ENCODE peak calls at places on chromosomes 1 and 21, in nine cellular contexts. D, Z, P, M, G, O, N, B and H are unnamed samples.

GRCh38 chr1:6483010-6483760 is 8.3 kb downstream of the PLEKHG5 start:
- DNase-seq in M (no peak), G (no peak), B (no peak), N (no peak), Z (no peak), P (peak; percentile 93), O (no peak), D (no peak), H (no peak)

GRCh38 chr1:68375919-68376318 is 73.8 kb downstream of the RPE65 start:
- DNase-seq in P (no peak), N (no peak), G (no peak), D (no peak), M (no peak), O (no peak), B (no peak), Z (no peak), H (no peak)

GRCh38 chr1:7389201-7389785 is 381.8 kb upstream of the VAMP3 start:
- DNase-seq in O (no peak), D (no peak), P (no peak), N (peak; percentile 16), M (no peak), B (peak; percentile 59), G (no peak), Z (no peak), H (no peak)

GRCh38 chr1:3473381-3473844 is 18.9 kb downstream of the ARHGEF16 start:
- DNase-seq in B (no peak), P (no peak), M (no peak), Z (peak; percentile 74), O (no peak), N (peak; percentile 93), G (no peak), D (no peak), H (peak; percentile 63)

GRCh38 chr1:168405931-168406330 is 125.3 kb downstream of the TBX19 start:
- DNase-seq in Z (no peak), N (no peak), M (no peak), G (no peak), P (no peak), B (no peak), O (no peak), D (no peak), H (no peak)

GRCh38 chr1:162391790-162392563 is 10.4 kb downstream of the C1orf226 start:
- DNase-seq in N (peak; percentile 51), B (no peak), M (no peak), G (no peak), D (no peak), O (no peak), Z (peak; percentile 31), P (no peak), H (peak; percentile 34)

GRCh38 chr1:904271-904950 is 19.3 kb upstream of the SAMD11 start:
- DNase-seq in Z (peak; percentile 75), G (peak; percentile 87), P (peak; percentile 92), D (peak; percentile 85), M (peak; percentile 70), N (peak; percentile 80), O (peak; percentile 78), B (peak; percentile 84), H (peak; percentile 77)

GRCh38 chr1:116309090-116309870 is 63.8 kb upstream of the ATP1A1 start:
- DNase-seq in Z (no peak), P (no peak), M (no peak), N (no peak), G (no peak), D (no peak), B (no peak), O (no peak), H (no peak)

GRCh38 chr1:98523256-98523655 is 138.3 kb upstream of the SNX7 start:
- DNase-seq in P (no peak), G (no peak), N (no peak), M (no peak), O (no peak), Z (no peak), B (no peak), D (no peak), H (no peak)

GRCh38 chr1:84634536-84635205 is 55.6 kb downstream of the SSX2IP start:
- DNase-seq in N (no peak), O (no peak), G (no peak), D (no peak), M (no peak), P (no peak), B (no peak), Z (no peak), H (no peak)

GRCh38 chr21:34732388-34732821 is 63.6 kb downstream of the CLIC6 start:
- DNase-seq in Z (no peak), B (no peak), G (no peak), P (no peak), O (no peak), D (no peak), M (no peak), N (peak; percentile 40), H (peak; percentile 50)

GRCh38 chr1:175822575-175822974 is 79.2 kb upstream of the TNR start:
- DNase-seq in M (no peak), B (no peak), P (no peak), G (no peak), D (no peak), O (no peak), Z (no peak), N (peak; percentile 54), H (peak; percentile 28)

GRCh38 chr21:23471877-23472276 is 2135.4 kb downstream of the MRPL39 start:
- DNase-seq in P (no peak), Z (no peak), N (no peak), G (no peak), B (no peak), D (no peak), O (no peak), M (no peak), H (no peak)

GRCh38 chr1:59664167-59664566 is 150.6 kb upstream of the HOOK1 start:
- DNase-seq in M (no peak), O (no peak), P (no peak), D (no peak), B (no peak), N (no peak), Z (no peak), G (no peak), H (no peak)

GRCh38 chr21:45931397-45931969 is 50.1 kb upstream of the COL6A1 start:
- DNase-seq in M (no peak), B (no peak), O (no peak), P (no peak), Z (no peak), G (no peak), N (no peak), D (no peak), H (no peak)

GRCh38 chr1:72015006-72015405 is 267.3 kb downstream of the NEGR1 start:
- DNase-seq in O (no peak), N (no peak), D (no peak), M (no peak), B (no peak), Z (no peak), G (no peak), P (no peak), H (no peak)

GRCh38 chr21:35051287-35051818 is 2.3 kb upstream of the RUNX1 start:
- DNase-seq in N (peak; percentile 97), D (peak; percentile 74), Z (peak; percentile 20), B (peak; percentile 86), M (peak; percentile 68), P (peak; percentile 92), O (peak; percentile 84), G (peak; percentile 82), H (no peak)

GRCh38 chr21:45383111-45383614 is 21.8 kb upstream of the COL18A1 start:
- DNase-seq in Z (no peak), D (no peak), P (peak; percentile 58), N (no peak), B (no peak), M (no peak), O (no peak), G (no peak), H (no peak)

GRCh38 chr1:172351347-172351746 is 69.1 kb upstream of the C1orf105 start:
- DNase-seq in D (no peak), G (no peak), B (no peak), P (no peak), Z (no peak), O (no peak), N (peak; percentile 70), M (no peak), H (peak; percentile 3)

GRCh38 chr1:214021321-214021720 is 33.5 kb downstream of the PROX1 start:
- DNase-seq in N (no peak), P (no peak), G (no peak), O (no peak), M (no peak), B (no peak), D (no peak), Z (no peak), H (no peak)

DNA sequence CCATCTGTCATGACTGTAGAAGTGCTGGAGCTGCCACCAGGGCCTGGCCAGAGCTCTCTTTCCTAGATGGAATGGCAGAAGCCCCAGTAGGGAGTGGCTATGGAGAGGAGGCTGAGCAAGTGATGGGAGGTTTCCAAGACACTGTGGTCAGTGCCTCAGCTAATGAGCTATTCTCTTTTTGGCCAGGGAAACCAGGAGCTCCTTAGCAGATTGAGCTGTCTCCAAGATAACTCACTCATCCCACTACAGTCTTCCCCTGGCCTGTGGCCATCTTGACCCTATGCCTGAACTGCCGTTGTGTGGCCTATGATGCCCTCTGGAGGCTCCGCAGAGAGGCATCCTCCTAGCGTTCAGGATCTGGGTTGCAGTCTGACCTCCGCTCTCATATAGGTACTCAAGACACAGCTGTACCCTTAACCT is 60.5 kb downstream of the ERI3 start:
- DNase-seq in Z (no peak), D (no peak), N (peak; percentile 97), G (no peak), M (no peak), P (no peak), O (no peak), B (no peak), H (peak; percentile 85)
- TF ChIP-seq CTCF in Z (peak; percentile 24), D (peak; percentile 12), N (peak; percentile 87), G (no peak), M (no peak), P (peak; percentile 20), O (no peak), B (no peak), H (peak; percentile 61)

GRCh38 chr1:245858683-245859509 is 648.2 kb downstream of the SMYD3 start:
- DNase-seq in B (no peak), O (no peak), D (no peak), P (no peak), G (no peak), Z (no peak), N (no peak), M (no peak), H (no peak)
- TF ChIP-seq CTCF in B (no peak), O (no peak), D (peak; percentile 12), P (peak; percentile 12), G (no peak), Z (no peak), N (peak; percentile 44), M (no peak), H (peak; percentile 76)

GRCh38 chr1:105914403-105914802 is 1142.1 kb upstream of the PRMT6 start:
- DNase-seq in P (no peak), G (no peak), M (no peak), N (no peak), O (no peak), Z (no peak), B (no peak), D (no peak), H (no peak)
- TF ChIP-seq CTCF in P (no peak), G (no peak), M (no peak), N (no peak), O (no peak), Z (no peak), B (no peak), D (no peak), H (no peak)

DNA sequence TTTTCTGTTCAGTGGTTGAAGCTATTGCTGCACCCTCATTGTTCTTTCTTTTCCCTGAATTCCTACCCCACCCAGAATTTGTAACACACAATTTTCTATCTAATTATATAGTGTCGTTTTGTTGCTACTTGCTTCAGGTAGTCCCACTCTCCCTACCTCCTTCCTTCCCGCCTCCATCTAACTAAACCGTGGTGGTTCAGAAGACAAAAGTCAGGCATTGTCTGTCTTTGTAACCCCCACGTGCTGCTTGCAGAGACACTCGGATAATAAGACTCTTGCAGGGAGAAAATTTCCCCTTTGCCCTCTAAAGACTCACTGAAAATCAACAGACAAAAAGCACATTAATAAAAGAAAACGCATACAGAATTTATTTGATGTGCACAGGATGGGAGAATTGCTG is 46.2 kb upstream of the BTG3 start:
- DNase-seq in P (no peak), G (no peak), Z (no peak), N (no peak), M (no peak), B (no peak), O (no peak), D (no peak), H (no peak)
- TF ChIP-seq CTCF in P (no peak), G (no peak), Z (no peak), N (no peak), M (no peak), B (no peak), O (no peak), D (no peak), H (no peak)